ENCODE peak calls at places on chromosomes 11 and 22, in four cellular contexts. C is T follicular helper cell; I is A549; J is stimulated activated CD4-positive, alpha-beta T cell treated with anti-CD3 and anti-CD28 coated beads, Interleukin-2, amount 100 ng/mL, for 48 hours. P is an unnamed sample.
A peak's percentile ranks its signal among the peaks of the same experiment; 100 is the strongest.

GRCh38 chr11:119486691-119487259 is 63.8 kb upstream of the THY1 start:
- DNase-seq in I (no peak), C (no peak), J (no peak), P (no peak)

GRCh38 chr11:66619080-66619554 is 2.7 kb downstream of the RBM14 start:
- DNase-seq in I (peak; percentile 25), J (no peak), C (peak; percentile 36), P (no peak)

GRCh38 chr11:62256281-62256680 is 13.7 kb upstream of the SCGB2A2 start:
- DNase-seq in J (no peak), I (no peak), C (no peak), P (no peak)

GRCh38 chr11:129992161-129992944 is 10.3 kb downstream of the PRDM10 start:
- DNase-seq in I (peak; percentile 20), J (peak; percentile 11), C (peak; percentile 29), P (no peak)

GRCh38 chr11:86676533-86677154 is 4.2 kb upstream of the ME3 start:
- DNase-seq in J (no peak), I (peak; percentile 65), C (no peak), P (no peak)

GRCh38 chr11:126917531-126918204 is 82.9 kb downstream of the KIRREL3 start:
- DNase-seq in I (peak; percentile 89), J (peak; percentile 1), C (no peak), P (peak; percentile 2)

GRCh38 chr22:21919526-21920307 is 32.9 kb downstream of the PPM1F start:
- DNase-seq in J (no peak), C (no peak), I (no peak), P (no peak)

GRCh38 chr11:11569936-11570491 is 51.8 kb downstream of the GALNT18 start:
- DNase-seq in J (no peak), C (no peak), I (no peak), P (no peak)

GRCh38 chr22:49599039-49599438 is 228.6 kb downstream of the BRD1 start:
- DNase-seq in C (no peak), I (no peak), J (no peak), P (no peak)

GRCh38 chr22:39520874-39521857 is 804 bp downstream of the ATF4 start:
- DNase-seq in I (peak; percentile 72), J (peak; percentile 71), C (peak; percentile 43), P (no peak)

GRCh38 chr22:49024775-49025440 is 802.8 kb downstream of the BRD1 start:
- DNase-seq in C (no peak), I (no peak), J (no peak), P (no peak)

GRCh38 chr11:22477312-22477711 is 139.1 kb downstream of the SLC17A6 start:
- DNase-seq in J (no peak), C (no peak), I (no peak), P (no peak)

GRCh38 chr11:12800032-12800671 is 125.9 kb downstream of the TEAD1 start:
- DNase-seq in I (peak; percentile 58), J (no peak), C (no peak), P (no peak)

GRCh38 chr22:29253561-29254282 is 14.1 kb downstream of the RHBDD3 start:
- DNase-seq in C (no peak), I (no peak), J (no peak), P (no peak)

P was measured in GM18507.